ENCODE peak calls at places on chromosome 14, in nine cellular contexts. J is cardiac fibroblast, U is fibroblast of the aortic adventitia, F is AG04450, K is astrocyte of the spinal cord, Y is GM23338, P is uterus, N is hepatocyte, X is brain microvascular endothelial cell. W is an unnamed sample.
A peak's percentile ranks its signal among the peaks of the same experiment; 100 is the strongest.

GRCh38 chr14:103898711-103899110 is 29.5 kb upstream of the TDRD9 start:
- DNase-seq in J (no peak), U (no peak), F (no peak), P (no peak), Y (no peak), N (no peak), K (no peak), X (no peak), W (no peak)

GRCh38 chr14:95313246-95313645 is 6.5 kb downstream of the CLMN start:
- DNase-seq in X (no peak), F (no peak), J (no peak), Y (no peak), K (no peak), N (no peak), U (no peak), P (no peak), W (no peak)

GRCh38 chr14:29671034-29671433 is 256.6 kb downstream of the PRKD1 start:
- DNase-seq in Y (no peak), U (peak; percentile 77), F (no peak), J (peak; percentile 75), P (no peak), K (peak; percentile 61), X (no peak), N (no peak), W (no peak)

GRCh38 chr14:104351849-104352492 is 213.6 kb downstream of the KIF26A start:
- DNase-seq in Y (no peak), P (no peak), U (no peak), F (no peak), J (no peak), K (no peak), N (no peak), X (no peak), W (no peak)

GRCh38 chr14:101588990-101589389 is 27.7 kb downstream of the DIO3 start:
- DNase-seq in Y (no peak), P (no peak), K (no peak), U (no peak), J (no peak), X (peak; percentile 2), N (no peak), F (no peak), W (no peak)

GRCh38 chr14:71588028-71588427 is 344.2 kb upstream of the RGS6 start:
- DNase-seq in Y (no peak), F (no peak), P (no peak), N (peak; percentile 11), X (peak; percentile 83), J (peak; percentile 88), K (peak; percentile 86), U (peak; percentile 70), W (no peak)

GRCh38 chr14:68680541-68681051 is 112.3 kb downstream of the ZFP36L1 start:
- DNase-seq in X (no peak), J (peak; percentile 75), F (no peak), U (peak; percentile 91), K (no peak), P (no peak), Y (no peak), N (no peak), W (peak; percentile 70)

GRCh38 chr14:72439707-72440106 is 454.2 kb downstream of the DPF3 start:
- DNase-seq in K (no peak), J (no peak), Y (no peak), F (no peak), U (no peak), X (no peak), P (no peak), N (no peak), W (no peak)

GRCh38 chr14:60815371-60815770 is 80.8 kb downstream of the MNAT1 start:
- DNase-seq in U (no peak), F (no peak), N (no peak), J (no peak), X (no peak), K (no peak), P (no peak), Y (no peak), W (peak; percentile 21)

GRCh38 chr14:22200977-22201605 is 387.9 kb downstream of the DAD1 start:
- DNase-seq in K (peak; percentile 67), U (peak; percentile 27), N (peak; percentile 67), J (peak; percentile 77), X (peak; percentile 61), Y (peak; percentile 86), F (no peak), P (no peak), W (peak; percentile 20)

GRCh38 chr14:54108481-54109471 is 152.2 kb upstream of the BMP4 start:
- DNase-seq in X (peak; percentile 88), F (peak; percentile 48), J (peak; percentile 90), K (peak; percentile 97), N (no peak), P (no peak), Y (no peak), U (peak; percentile 95), W (peak; percentile 79)

GRCh38 chr14:23766737-23767401 is 130.7 kb downstream of the DHRS2 start:
- DNase-seq in K (no peak), U (no peak), P (no peak), F (no peak), N (no peak), J (no peak), X (no peak), Y (no peak), W (no peak)

GRCh38 chr14:54040851-54041250 is 84.2 kb upstream of the BMP4 start:
- DNase-seq in J (peak; percentile 8), X (no peak), N (no peak), P (no peak), K (peak; percentile 23), Y (no peak), F (no peak), U (peak; percentile 25), W (no peak)

GRCh38 chr14:70808402-70809237 is 693 bp downstream of the MAP3K9 start:
- DNase-seq in Y (peak; percentile 71), F (no peak), J (no peak), N (peak; percentile 63), P (no peak), K (no peak), X (no peak), U (no peak), W (no peak)

GRCh38 chr14:88562532-88562830 is 356 bp upstream of the ZC3H14 start:
- DNase-seq in P (no peak), F (no peak), J (no peak), U (no peak), X (no peak), K (no peak), Y (no peak), N (no peak), W (no peak)

GRCh38 chr14:88563845-88564244 is 1.0 kb downstream of the ZC3H14 start:
- DNase-seq in K (no peak), J (no peak), N (no peak), Y (peak; percentile 10), P (no peak), X (no peak), F (no peak), U (no peak), W (no peak)

GRCh38 chr14:88562831-88563686 is at the start of gene ZC3H14:
- DNase-seq in K (peak; percentile 88), N (peak; percentile 94), U (peak; percentile 78), J (peak; percentile 87), Y (peak; percentile 91), F (peak; percentile 52), P (peak; percentile 73), X (peak; percentile 66), W (no peak)

GRCh38 chr14:88556581-88556980 is 1.8 kb upstream of the PTPN21 start:
- DNase-seq in N (no peak), J (no peak), X (peak; percentile 7), F (no peak), U (peak; percentile 14), K (no peak), Y (no peak), P (no peak), W (no peak)

GRCh38 chr14:88559852-88560251 is 3.0 kb upstream of the ZC3H14 start:
- DNase-seq in P (no peak), F (peak; percentile 38), X (peak; percentile 38), U (peak; percentile 75), K (peak; percentile 64), N (peak; percentile 49), Y (peak; percentile 43), J (peak; percentile 73), W (peak; percentile 52)
- TF ChIP-seq CTCF in P (peak; percentile 26), F (peak; percentile 70), X (peak; percentile 53), U (peak; percentile 69), K (peak; percentile 59), N (peak; percentile 58), Y (peak; percentile 41), J (peak; percentile 53), W (peak; percentile 51)

GRCh38 chr14:89853976-89854693 is 100.4 kb downstream of the EFCAB11 start:
- DNase-seq in N (no peak), U (peak; percentile 58), Y (no peak), P (no peak), F (no peak), X (no peak), J (no peak), K (no peak), W (no peak)
- H3K4me3 ChIP-seq in N (no peak overlapping the region), U (no peak overlapping the region), Y (no peak overlapping the region), P (no peak overlapping the region), F (no peak overlapping the region), X (no peak overlapping the region), J (no peak overlapping the region), K (no peak overlapping the region), W (no peak overlapping the region)

DNA sequence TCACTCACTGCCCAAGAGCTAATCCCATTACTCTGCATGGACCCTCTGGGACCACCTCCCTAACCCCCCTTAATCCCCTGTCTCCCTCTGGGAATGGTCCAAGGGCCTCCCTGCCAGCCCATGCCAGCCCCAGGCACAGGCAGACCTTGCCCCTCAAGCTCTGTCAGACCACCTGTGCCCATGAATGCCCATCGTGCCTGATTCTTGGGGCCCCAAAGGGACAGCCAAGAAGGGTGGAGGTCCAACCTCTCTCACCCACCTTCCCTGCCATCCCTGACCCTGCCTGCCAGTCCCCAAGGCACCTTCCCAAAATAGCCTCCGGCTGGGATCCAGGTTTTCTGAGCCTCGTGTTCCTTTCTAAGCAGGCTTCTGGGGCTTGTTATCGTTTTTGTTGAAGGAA is 20.8 kb upstream of the VSX2 start:
- DNase-seq in N (no peak), X (no peak), U (no peak), J (no peak), F (no peak), K (no peak), P (no peak), Y (no peak), W (no peak)
- TF ChIP-seq CTCF in N (no peak), X (no peak), U (no peak), J (no peak), F (no peak), K (no peak), P (no peak), Y (no peak), W (no peak)

DNA sequence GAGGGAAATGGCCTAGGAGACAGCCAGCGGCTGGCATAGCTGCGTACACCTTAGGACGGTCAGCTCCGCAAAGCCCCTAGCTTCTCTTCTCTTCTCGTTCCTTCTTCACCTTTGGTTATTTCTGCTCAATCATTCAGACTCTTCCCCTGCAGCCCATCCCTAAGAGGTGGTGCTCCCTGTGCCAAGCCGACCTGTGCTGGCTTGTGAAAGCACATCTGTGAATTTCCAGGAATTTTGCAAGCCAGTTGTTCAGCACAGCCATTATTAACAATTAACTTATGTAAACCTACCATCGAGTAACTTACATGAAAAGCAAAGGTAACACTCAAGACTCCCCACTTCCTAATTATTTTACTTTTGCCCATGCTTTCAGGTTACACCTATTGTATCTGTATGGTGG is 20.9 kb upstream of the GPR68 start:
- DNase-seq in X (no peak), K (no peak), F (no peak), Y (no peak), P (no peak), J (no peak), N (no peak), U (no peak), W (no peak)
- H3K4me3 ChIP-seq in X (no peak overlapping the region), K (no peak overlapping the region), F (no peak overlapping the region), Y (peak overlapping the region; percentile 72), P (no peak overlapping the region), J (no peak overlapping the region), N (no peak overlapping the region), U (no peak overlapping the region), W (no peak overlapping the region)

GRCh38 chr14:35959835-35960234 is 133.7 kb downstream of the BRMS1L start:
- DNase-seq in N (no peak), F (no peak), J (peak; percentile 1), X (no peak), Y (no peak), K (no peak), P (no peak), U (no peak), W (no peak)
- TF ChIP-seq CTCF in N (no peak), F (no peak), J (no peak), X (no peak), Y (no peak), K (no peak), P (no peak), U (no peak), W (no peak)